ENCODE peak calls at places on chromosomes 4 and X, in five cellular contexts. G is fibroblast of pulmonary artery; R is CD8-positive, alpha-beta T cell; V is IMR-90; A is endothelial cell of umbilical vein. H is an unnamed sample.

GRCh38 chr4:186342582-186342981 is 76.6 kb downstream of the F11 start:
- DNase-seq in A (no peak), R (no peak), G (no peak), V (no peak), H (no peak)

GRCh38 chr4:59553739-59554126 is 1646.4 kb upstream of the ADGRL3 start:
- DNase-seq in V (no peak), A (peak), G (peak), R (no peak), H (peak)

GRCh38 chrX:136021160-136021559 is 35.9 kb downstream of the SLC9A6 start:
- DNase-seq in R (no peak), V (no peak), A (no peak), G (no peak), H (no peak)

GRCh38 chr4:15836362-15836761 is 58.2 kb downstream of the CD38 start:
- DNase-seq in V (no peak), A (no peak), R (no peak), G (no peak), H (no peak)

GRCh38 chr4:40722576-40723161 is 27.1 kb upstream of the NSUN7 start:
- DNase-seq in V (no peak), R (no peak), G (peak), A (peak), H (peak)

GRCh38 chr4:113596396-113596795 is 165.1 kb downstream of the CAMK2D start:
- DNase-seq in A (no peak), R (no peak), V (no peak), G (no peak), H (no peak)

GRCh38 chr4:13988347-13989265 is 361.1 kb upstream of the BOD1L1 start:
- DNase-seq in R (no peak), V (peak), G (peak), A (no peak), H (peak)

GRCh38 chrX:78945186-78945912 is at the start of gene P2RY10:
- DNase-seq in V (no peak), A (no peak), R (peak), G (no peak), H (no peak)

GRCh38 chr4:136934601-136935000 is 597.7 kb downstream of the PCDH18 start:
- DNase-seq in V (no peak), A (no peak), R (no peak), G (peak), H (peak)

GRCh38 chr4:7712021-7712420 is 227.6 kb downstream of the AFAP1 start:
- DNase-seq in R (no peak), G (no peak), V (no peak), A (no peak), H (no peak)

GRCh38 chrX:20333672-20334071 is 67.0 kb upstream of the RPS6KA3 start:
- DNase-seq in V (no peak), G (no peak), R (no peak), A (no peak), H (no peak)

GRCh38 chr4:168480991-168481588 is 798 bp upstream of the DDX60L start:
- DNase-seq in A (peak), V (peak), G (peak), R (peak), H (peak)

GRCh38 chrX:37599735-37600134 is 28.3 kb downstream of the LANCL3 start:
- DNase-seq in V (no peak), R (no peak), G (no peak), A (peak), H (no peak)

GRCh38 chr4:98801259-98801725 is 127.6 kb downstream of the EIF4E start:
- DNase-seq in V (no peak), G (no peak), A (no peak), R (no peak), H (no peak)

GRCh38 chr4:14091966-14092365 is 464.4 kb upstream of the BOD1L1 start:
- DNase-seq in G (no peak), A (no peak), R (no peak), V (peak), H (no peak)

GRCh38 chr4:94448815-94449375 is 2.8 kb upstream of the PDLIM5 start:
- DNase-seq in V (no peak), A (no peak), G (no peak), R (no peak), H (no peak)

GRCh38 chrX:20066968-20067708 is 49.6 kb downstream of the MAP7D2 start:
- DNase-seq in A (peak), R (peak), G (peak), V (peak), H (peak)

GRCh38 chrX:63835361-63835760 is 50.3 kb upstream of the ARHGEF9 start:
- DNase-seq in R (no peak), A (no peak), G (no peak), V (no peak), H (no peak)

GRCh38 chrX:154412468-154412867 is 1.1 kb downstream of the TAFAZZIN start:
- DNase-seq in V (no peak), A (no peak), R (no peak), G (no peak), H (peak)

GRCh38 chrX:124504106-124504983 is 158.0 kb downstream of the SH2D1A start:
- DNase-seq in G (no peak), R (no peak), A (no peak), V (no peak), H (no peak)

GRCh38 chrX:54473993-54474859 is 21.8 kb downstream of the FGD1 start:
- DNase-seq in A (no peak), G (no peak), V (no peak), R (no peak), H (no peak)

GRCh38 chrX:104343408-104344129 is 88.8 kb upstream of the ESX1 start:
- DNase-seq in V (peak), A (peak), R (peak), G (peak), H (peak)

GRCh38 chr4:54781771-54782170 is 124.0 kb downstream of the KIT start:
- DNase-seq in V (no peak), G (peak), A (no peak), R (no peak), H (peak)

GRCh38 chr4:121064482-121064881 is 7.9 kb downstream of the NDNF start:
- DNase-seq in G (no peak), R (no peak), V (no peak), A (no peak), H (no peak)

GRCh38 chr4:148007789-148008188 is 275.9 kb downstream of the ARHGAP10 start:
- DNase-seq in G (no peak), R (no peak), A (peak), V (peak), H (no peak)

GRCh38 chr4:22389240-22389871 is 126.5 kb downstream of the ADGRA3 start:
- DNase-seq in V (peak), G (peak), A (peak), R (peak), H (peak)

GRCh38 chr4:6204871-6205583 is 4.7 kb upstream of the JAKMIP1 start:
- DNase-seq in V (no peak), R (no peak), A (no peak), G (no peak), H (no peak)

GRCh38 chrX:12811658-12812057 is 20.4 kb downstream of the PRPS2 start:
- DNase-seq in G (no peak), A (no peak), R (no peak), V (no peak), H (no peak)

GRCh38 chr4:154838694-154839093 is 57.6 kb downstream of the RBM46 start:
- DNase-seq in A (no peak), R (no peak), V (no peak), G (no peak), H (no peak)

GRCh38 chr4:53558061-53558801 is 33.1 kb downstream of the LNX1 start:
- DNase-seq in G (peak), V (peak), A (peak), R (no peak), H (peak)

GRCh38 chr4:11618666-11619282 is 190.1 kb upstream of the HS3ST1 start:
- DNase-seq in R (no peak), G (no peak), A (no peak), V (no peak), H (no peak)

GRCh38 chr4:11611868-11612267 is 183.2 kb upstream of the HS3ST1 start:
- DNase-seq in V (no peak), R (no peak), G (no peak), A (no peak), H (no peak)

GRCh38 chr4:11616856-11617255 is 188.2 kb upstream of the HS3ST1 start:
- DNase-seq in R (no peak), G (no peak), V (no peak), A (no peak), H (no peak)

GRCh38 chr4:11614426-11614825 is 185.7 kb upstream of the HS3ST1 start:
- DNase-seq in R (no peak), V (peak), G (no peak), A (no peak), H (peak)

DNA sequence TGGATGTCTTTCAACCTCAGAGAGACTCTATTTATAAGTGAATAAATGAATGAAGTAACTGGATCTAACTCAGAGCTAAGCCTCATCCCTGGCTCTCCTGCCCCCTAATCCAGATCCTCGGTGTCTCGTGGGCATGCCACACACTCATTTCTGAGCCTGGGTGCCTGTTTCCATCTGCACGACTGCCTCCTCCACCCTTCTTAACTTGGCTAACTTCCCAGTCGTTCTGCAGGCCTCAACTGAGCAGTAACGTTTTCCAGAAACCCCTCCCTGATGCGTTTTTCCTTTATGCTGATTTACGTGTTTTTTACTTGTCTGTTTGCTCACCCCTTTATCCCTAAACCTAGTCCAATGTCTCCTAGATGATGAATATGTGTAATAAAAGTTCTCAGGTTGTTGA is 186.9 kb upstream of the HS3ST1 start:
- DNase-seq in V (no peak), R (no peak), A (no peak), G (peak), H (peak)
- TF ChIP-seq CTCF in V (no peak), R (no peak), A (no peak), G (no peak), H (no peak)

DNA sequence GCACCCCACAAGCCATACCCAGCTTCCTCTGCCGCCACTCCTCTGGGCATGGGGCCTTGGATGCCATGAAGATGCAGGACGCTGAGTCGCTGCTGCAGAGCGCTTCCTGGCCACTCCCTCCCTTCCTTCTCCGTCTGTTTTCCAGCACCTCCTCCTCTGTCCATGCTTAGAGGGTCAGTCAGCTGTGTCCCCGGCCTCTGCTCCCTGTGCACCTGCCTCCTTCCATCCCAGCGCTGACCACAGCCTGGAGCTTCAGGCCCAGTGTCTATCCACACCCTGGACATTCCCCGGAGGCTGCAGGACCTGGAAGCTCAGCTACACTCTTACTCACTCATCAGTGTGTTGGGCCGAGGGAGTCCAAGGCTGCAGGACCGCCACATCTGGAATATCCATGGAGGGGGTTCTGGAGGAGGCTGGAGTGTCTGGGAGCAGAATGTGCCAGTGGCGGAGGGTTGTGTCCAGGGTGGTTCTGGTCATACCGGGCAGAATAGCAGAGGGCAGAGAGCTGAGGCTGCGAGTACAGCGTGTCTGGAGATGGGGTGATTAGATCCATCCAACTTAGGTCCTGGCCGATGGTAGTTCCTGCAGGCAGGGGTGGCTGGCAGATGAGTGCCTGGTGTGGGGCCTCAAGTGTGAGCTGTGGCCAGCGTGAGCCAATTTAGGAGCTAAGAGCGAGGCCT is 58.6 kb upstream of the ADRA2C start:
- DNase-seq in V (no peak), G (no peak), A (no peak), R (no peak), H (no peak)
- H3K4me3 ChIP-seq in V (no peak), G (no peak), A (no peak), R (no peak), H (no peak)

GRCh38 chr4:173522874-173523395 is 7.1 kb downstream of the HAND2 start:
- DNase-seq in G (peak), A (no peak), R (no peak), V (no peak), H (peak)

GRCh38 chr4:173521474-173522159 is 8.4 kb downstream of the HAND2 start:
- DNase-seq in A (no peak), G (no peak), V (no peak), R (no peak), H (no peak)

GRCh38 chr4:173520921-173521473 is 9.0 kb downstream of the HAND2 start:
- DNase-seq in R (no peak), G (no peak), A (no peak), V (no peak), H (no peak)

GRCh38 chr4:173524218-173525117 is 5.6 kb downstream of the HAND2 start:
- DNase-seq in A (no peak), R (no peak), V (no peak), G (no peak), H (no peak)

DNA sequence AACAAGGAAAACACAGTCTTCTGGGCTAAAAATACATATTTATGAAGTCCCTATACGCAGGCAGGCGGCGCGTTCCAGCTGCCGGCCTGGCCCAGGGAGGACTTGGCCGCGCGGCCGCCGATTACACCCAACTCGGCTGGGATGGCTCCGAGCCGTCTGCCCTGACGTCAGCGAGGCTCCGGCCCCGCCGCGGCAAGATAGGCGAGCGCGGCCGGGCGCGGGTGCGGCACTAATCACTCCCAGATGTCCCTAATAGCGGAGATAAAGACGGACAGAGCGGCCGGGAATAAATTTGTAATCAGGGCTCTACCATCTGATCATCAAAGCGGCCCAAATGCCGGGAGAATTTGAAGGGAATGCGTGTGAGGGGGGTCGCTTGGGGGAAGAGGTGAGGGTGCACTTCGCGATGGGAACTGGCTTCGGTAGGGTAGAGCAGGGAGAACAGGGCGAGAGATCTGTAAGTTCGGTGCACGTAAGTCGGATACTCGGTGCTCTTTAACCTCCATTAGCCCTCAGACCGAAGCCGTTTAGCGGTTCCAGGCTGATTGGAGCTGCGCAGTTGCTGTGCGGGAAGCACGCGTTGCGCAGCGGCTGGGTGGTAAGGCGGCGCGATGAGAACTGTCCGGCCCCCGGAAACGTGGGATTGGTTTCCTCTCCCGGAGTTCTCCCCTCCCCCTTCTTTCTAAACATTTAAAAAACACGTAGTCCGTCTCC is 7.7 kb downstream of the HAND2 start:
- DNase-seq in A (peak), V (peak), G (peak), R (no peak), H (peak)
- TF ChIP-seq CTCF in A (no peak), V (no peak), G (peak), R (no peak), H (peak)

DNA sequence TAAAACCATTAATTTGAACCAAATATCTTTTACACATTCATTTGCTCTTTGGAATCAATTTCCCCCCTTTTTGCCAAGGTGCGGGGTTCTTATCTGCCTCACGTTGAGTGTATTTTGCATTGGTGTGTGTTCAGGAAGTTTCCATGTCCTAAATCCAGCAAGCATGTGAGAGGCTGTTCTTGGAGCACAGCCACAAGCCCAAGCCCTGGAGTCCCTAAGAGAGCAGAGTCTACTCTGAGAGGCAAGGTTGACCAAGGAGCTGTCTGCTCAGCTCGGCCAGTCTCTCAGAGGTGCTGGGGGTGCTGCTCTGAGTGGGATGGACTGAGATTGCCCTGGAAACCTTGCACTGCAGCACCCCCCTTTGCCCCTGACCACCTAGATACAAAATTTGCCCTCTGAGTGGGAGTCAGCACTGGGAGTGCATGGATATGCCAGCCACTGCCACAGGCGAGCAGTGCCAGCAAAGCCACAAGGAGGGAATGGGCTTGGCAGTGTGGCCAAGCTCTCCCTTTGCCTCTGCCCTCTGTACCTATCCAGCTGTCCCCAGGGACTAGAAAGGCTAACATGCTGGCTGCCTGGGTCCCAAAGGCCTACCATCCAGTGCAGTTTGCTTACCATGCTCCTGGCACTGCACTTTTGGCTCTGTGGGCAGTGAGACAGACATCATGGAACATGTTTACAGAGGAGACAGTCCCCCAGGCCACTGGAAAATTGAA is 20.5 kb upstream of the FAM193A start:
- DNase-seq in R (no peak), A (no peak), V (no peak), G (no peak), H (peak)
- H3K4me3 ChIP-seq in R (no peak), A (no peak), V (no peak), G (no peak), H (no peak)

GRCh38 chr4:24561438-24562139 is 22.8 kb downstream of the DHX15 start:
- DNase-seq in A (no peak), G (no peak), R (no peak), V (no peak), H (no peak)

GRCh38 chr4:24560770-24561415 is 23.5 kb downstream of the DHX15 start:
- DNase-seq in V (peak), R (no peak), A (peak), G (no peak), H (peak)

GRCh38 chr4:24559032-24559821 is 25.1 kb downstream of the DHX15 start:
- DNase-seq in G (no peak), V (peak), A (no peak), R (no peak), H (no peak)

GRCh38 chr4:24557036-24558022 is 27.0 kb downstream of the DHX15 start:
- DNase-seq in G (no peak), A (peak), R (no peak), V (peak), H (peak)

DNA sequence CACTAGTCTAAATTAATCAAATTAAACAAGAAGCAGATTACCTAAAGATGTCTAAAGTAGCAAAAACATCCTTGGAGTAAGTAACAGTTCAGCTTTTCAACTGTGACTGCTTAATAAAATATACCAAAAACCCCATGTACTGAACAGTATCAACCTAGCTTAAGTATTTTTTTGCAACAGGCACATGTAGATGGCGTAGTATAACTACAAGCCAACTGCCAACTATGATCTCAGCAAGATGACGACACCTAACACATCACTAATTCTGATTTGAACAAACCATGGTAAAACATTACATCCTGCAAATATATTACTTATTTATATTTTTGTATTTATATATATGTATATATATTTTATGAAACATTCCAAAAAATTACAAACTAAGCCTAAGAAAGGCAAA is 24.5 kb downstream of the DHX15 start:
- DNase-seq in V (peak), G (peak), R (no peak), A (no peak), H (peak)
- TF ChIP-seq CTCF in V (no peak), G (no peak), R (no peak), A (no peak), H (no peak)

GRCh38 chrX:69306063-69306404 is 140.8 kb upstream of the PJA1 start:
- DNase-seq in A (no peak), V (no peak), G (no peak), R (no peak), H (no peak)

GRCh38 chrX:69305333-69306062 is 140.2 kb upstream of the PJA1 start:
- DNase-seq in A (no peak), G (no peak), R (no peak), V (no peak), H (no peak)

GRCh38 chrX:69309074-69309792 is 144.0 kb upstream of the PJA1 start:
- DNase-seq in R (no peak), A (no peak), V (no peak), G (no peak), H (no peak)

GRCh38 chrX:69307736-69308135 is 142.5 kb upstream of the PJA1 start:
- DNase-seq in R (no peak), V (no peak), G (no peak), A (no peak), H (no peak)

GRCh38 chrX:69307029-69307428 is 141.8 kb upstream of the PJA1 start:
- DNase-seq in A (no peak), V (no peak), R (no peak), G (no peak), H (no peak)
- H3K4me3 ChIP-seq in A (no peak), V (no peak), R (no peak), G (no peak), H (no peak)

H was measured in cardiac fibroblast.